ENCODE peak calls at places on chromosome 22, in six cellular contexts. A is fibroblast of lung, C is neural progenitor cell, O is GM23338, X is IMR-90, N is PC-3. W is an unnamed sample.
A peak's percentile ranks its signal among the peaks of the same experiment; 100 is the strongest.

GRCh38 chr22:21857501-21857914 is 9.9 kb downstream of the MAPK1 start:
- DNase-seq in X (peak; percentile 30), O (no peak), A (no peak), N (no peak), C (no peak), W (peak; percentile 21)

GRCh38 chr22:38204784-38205183 is 3.0 kb downstream of the MAFF start:
- DNase-seq in X (no peak), C (no peak), N (no peak), A (peak; percentile 53), O (no peak), W (peak; percentile 31)

GRCh38 chr22:50157976-50158375 is 12.6 kb upstream of the PANX2 start:
- DNase-seq in N (no peak), C (no peak), O (no peak), X (no peak), A (no peak), W (no peak)

GRCh38 chr22:35749808-35750207 is 32.1 kb downstream of the APOL5 start:
- DNase-seq in A (peak; percentile 35), O (no peak), X (no peak), C (no peak), N (no peak), W (no peak)

GRCh38 chr22:43964314-43964857 is 9.1 kb downstream of the SAMM50 start:
- DNase-seq in N (no peak), X (no peak), A (no peak), O (no peak), C (no peak), W (no peak)

GRCh38 chr22:19815093-19815822 is 39.4 kb downstream of the GNB1L start:
- DNase-seq in C (no peak), N (no peak), O (no peak), X (no peak), A (no peak), W (peak; percentile 21)

GRCh38 chr22:35915477-35916013 is 113.1 kb downstream of the RBFOX2 start:
- DNase-seq in C (peak; percentile 45), X (peak; percentile 66), A (peak; percentile 79), O (no peak), N (peak; percentile 53), W (peak; percentile 74)

GRCh38 chr22:43731986-43732385 is 80.1 kb downstream of the EFCAB6 start:
- DNase-seq in C (no peak), X (no peak), O (no peak), N (no peak), A (no peak), W (peak; percentile 27)

GRCh38 chr22:49523374-49524008 is 304.2 kb downstream of the BRD1 start:
- DNase-seq in X (no peak), A (no peak), O (no peak), C (no peak), N (no peak), W (no peak)

GRCh38 chr22:43388420-43388851 is 23.4 kb upstream of the MPPED1 start:
- DNase-seq in O (peak; percentile 90), A (peak; percentile 36), X (peak; percentile 45), N (peak; percentile 72), C (peak; percentile 86), W (peak; percentile 69)

GRCh38 chr22:37931893-37932389 is 21.5 kb downstream of the C22orf23 start:
- DNase-seq in N (no peak), A (no peak), C (no peak), X (no peak), O (no peak), W (no peak)

GRCh38 chr22:49582171-49582570 is 245.5 kb downstream of the BRD1 start:
- DNase-seq in O (no peak), C (no peak), N (no peak), X (no peak), A (no peak), W (no peak)

GRCh38 chr22:38030311-38031133 is 26.7 kb upstream of the PICK1 start:
- DNase-seq in A (no peak), C (peak; percentile 54), O (peak; percentile 41), X (peak; percentile 26), N (no peak), W (peak; percentile 24)

GRCh38 chr22:48670317-48670716 is 1157.4 kb downstream of the BRD1 start:
- DNase-seq in O (no peak), C (no peak), N (no peak), X (no peak), A (no peak), W (no peak)

GRCh38 chr22:32992821-32993220 is 65.4 kb downstream of the SYN3 start:
- DNase-seq in X (no peak), N (no peak), O (no peak), A (no peak), C (no peak), W (no peak)

GRCh38 chr22:43884600-43885318 is 7.1 kb downstream of the PNPLA5 start:
- DNase-seq in O (peak; percentile 93), C (peak; percentile 77), X (peak; percentile 31), A (peak; percentile 25), N (peak; percentile 54), W (peak; percentile 72)

GRCh38 chr22:32680277-32680676 is 121.2 kb upstream of the TIMP3 start:
- DNase-seq in N (no peak), X (no peak), A (no peak), O (no peak), C (no peak), W (no peak)

GRCh38 chr22:48321986-48322545 is 1505.6 kb downstream of the BRD1 start:
- DNase-seq in N (no peak), O (no peak), C (no peak), X (no peak), A (no peak), W (no peak)

GRCh38 chr22:23742505-23743264 is 8.2 kb downstream of the ZNF70 start:
- DNase-seq in O (no peak), N (no peak), C (no peak), X (no peak), A (no peak), W (no peak)

GRCh38 chr22:23744485-23744884 is 6.4 kb downstream of the ZNF70 start:
- DNase-seq in O (no peak), X (no peak), N (no peak), C (no peak), A (no peak), W (no peak)

GRCh38 chr22:23743303-23743705 is 7.6 kb downstream of the ZNF70 start:
- DNase-seq in O (no peak), N (no peak), X (no peak), A (no peak), C (no peak), W (no peak)

GRCh38 chr22:23744001-23744400 is 6.9 kb downstream of the ZNF70 start:
- DNase-seq in C (no peak), O (no peak), N (no peak), A (no peak), X (no peak), W (no peak)

DNA sequence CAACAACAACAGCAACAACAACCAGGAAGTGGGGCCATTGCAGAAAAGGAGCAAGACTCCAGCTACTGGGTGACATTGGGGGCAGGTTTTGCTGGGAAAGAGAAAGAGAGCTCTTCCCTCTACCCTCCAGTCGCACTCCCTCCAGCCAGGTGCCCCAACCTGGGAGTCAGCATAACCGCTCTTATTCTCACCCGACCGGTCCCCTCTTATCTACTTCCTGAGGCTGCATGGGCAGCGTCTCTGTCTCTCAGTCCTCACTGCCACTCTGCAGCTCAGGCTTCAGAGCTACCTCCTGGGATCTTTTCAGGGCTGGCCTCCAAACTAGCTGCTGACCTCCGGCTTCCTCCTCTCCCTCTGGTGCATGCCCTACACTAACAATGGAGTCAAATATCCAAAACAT is 5.1 kb downstream of the ZNF70 start:
- DNase-seq in O (no peak), N (no peak), A (no peak), C (no peak), X (no peak), W (no peak)
- H4K20me1 ChIP-seq in O (no peaks in the 10 kb centered on the region), N (no peaks in the 10 kb centered on the region), A (no peaks in the 10 kb centered on the region), C (no peaks in the 10 kb centered on the region), X (no peaks in the 10 kb centered on the region), W (no peaks in the 10 kb centered on the region)

GRCh38 chr22:42202669-42203068 is 67.8 kb downstream of the TCF20 start:
- DNase-seq in X (peak; percentile 67), C (no peak), A (peak; percentile 71), N (no peak), O (no peak), W (no peak)
- H4K20me1 ChIP-seq in X (peaks cover 42% of the 10 kb centered on the region), C (peaks cover 72% of the 10 kb centered on the region), A (peaks cover 1% of the 10 kb centered on the region), N (no peaks in the 10 kb centered on the region), O (peaks cover 74% of the 10 kb centered on the region), W (peaks cover 6% of the 10 kb centered on the region)

GRCh38 chr22:30357650-30358215 is 926 bp downstream of the CCDC157 start:
- DNase-seq in C (peak; percentile 21), X (no peak), A (no peak), N (no peak), O (peak; percentile 49), W (no peak)

GRCh38 chr22:30351226-30351625 is 5.5 kb downstream of the SF3A1 start:
- DNase-seq in A (no peak), N (no peak), O (no peak), C (no peak), X (no peak), W (no peak)

GRCh38 chr22:30356392-30357230 is at the start of the genes CCDC157 and SF3A1:
- DNase-seq in C (peak; percentile 97), O (peak; percentile 97), N (peak; percentile 81), X (peak; percentile 91), A (peak; percentile 92), W (peak; percentile 98)

GRCh38 chr22:30348837-30349236 is 7.9 kb downstream of the SF3A1 start:
- DNase-seq in X (no peak), O (no peak), A (no peak), N (no peak), C (no peak), W (peak; percentile 38)

GRCh38 chr22:30354644-30355043 is 2.0 kb downstream of the SF3A1 start:
- DNase-seq in O (no peak), X (no peak), A (peak; percentile 11), C (no peak), N (no peak), W (peak; percentile 20)
- H4K20me1 ChIP-seq in O (peaks cover 30% of the 10 kb centered on the region), X (peaks cover 39% of the 10 kb centered on the region), A (no peaks in the 10 kb centered on the region), C (peaks cover 47% of the 10 kb centered on the region), N (peaks cover 13% of the 10 kb centered on the region), W (no peaks in the 10 kb centered on the region)

GRCh38 chr22:46634011-46634699 is 14.0 kb downstream of the GRAMD4 start:
- DNase-seq in C (no peak), N (no peak), X (no peak), O (no peak), A (peak; percentile 21), W (no peak)

GRCh38 chr22:46632646-46633249 is 12.6 kb downstream of the GRAMD4 start:
- DNase-seq in A (no peak), X (no peak), O (no peak), N (no peak), C (no peak), W (no peak)

GRCh38 chr22:46635756-46636155 is 15.6 kb downstream of the GRAMD4 start:
- DNase-seq in A (no peak), C (peak; percentile 50), N (no peak), X (no peak), O (peak; percentile 44), W (no peak)

GRCh38 chr22:46631113-46631512 is 10.9 kb downstream of the GRAMD4 start:
- DNase-seq in A (no peak), C (no peak), O (no peak), X (no peak), N (no peak), W (no peak)

DNA sequence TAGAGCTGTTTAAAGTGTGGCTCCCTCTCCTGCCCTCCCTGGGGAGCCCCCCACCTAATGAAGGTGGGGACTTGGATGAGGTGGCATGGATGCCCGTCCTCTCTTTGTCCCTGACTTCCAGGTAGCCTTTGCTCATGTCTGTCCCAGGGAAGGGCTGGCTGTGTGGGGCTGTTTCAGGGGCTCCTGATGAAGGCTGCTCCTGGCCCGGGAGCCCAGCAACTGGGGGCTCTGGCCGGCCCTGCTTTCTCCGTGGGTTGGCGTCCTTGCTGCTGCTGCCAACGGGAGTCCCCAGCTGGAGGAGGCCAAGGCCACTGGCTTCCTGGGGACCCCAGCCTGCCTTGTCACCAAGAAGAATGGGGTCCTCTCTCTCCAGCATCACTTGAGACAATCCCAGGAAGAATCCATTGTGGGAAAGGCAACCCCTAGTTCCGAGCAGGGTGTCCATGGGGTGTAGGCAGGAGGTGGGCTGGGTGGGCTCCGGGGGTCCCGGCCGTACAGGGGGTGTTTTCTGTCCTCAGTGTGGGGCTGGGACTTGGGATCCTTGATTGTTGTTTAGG is 13.2 kb downstream of the GRAMD4 start:
- DNase-seq in C (no peak), A (no peak), X (no peak), O (no peak), N (no peak), W (no peak)
- H4K20me1 ChIP-seq in C (no peaks in the 10 kb centered on the region), A (no peaks in the 10 kb centered on the region), X (no peaks in the 10 kb centered on the region), O (no peaks in the 10 kb centered on the region), N (no peaks in the 10 kb centered on the region), W (no peaks in the 10 kb centered on the region)